ENCODE peak calls at places on chromosomes 12 and 14, in eight cellular contexts. One of them, this sample, is unnamed.

GRCh38 chr12:124321040-124321481 is 26.2 kb downstream of the RFLNA start:
- DNase-seq in fibroblast of villous mesenchyme: peak
- DNase-seq in psoas muscle: peak
- DNase-seq in GM23338: peak
- DNase-seq in Panc1: peak
- DNase-seq in NB4: peak
- DNase-seq in BE2C: peak
- DNase-seq in AG10803: peak
- DNase-seq in this sample: peak

GRCh38 chr12:79067977-79068376 is 203.4 kb downstream of the SYT1 start:
- DNase-seq in fibroblast of villous mesenchyme: no peak
- DNase-seq in AG10803: no peak
- DNase-seq in BE2C: no peak
- DNase-seq in psoas muscle: no peak
- DNase-seq in Panc1: no peak
- DNase-seq in GM23338: no peak
- DNase-seq in NB4: no peak
- DNase-seq in this sample: no peak

GRCh38 chr14:103817595-103817994 is 29.8 kb downstream of the PPP1R13B start:
- DNase-seq in Panc1: no peak
- DNase-seq in psoas muscle: no peak
- DNase-seq in GM23338: no peak
- DNase-seq in NB4: no peak
- DNase-seq in fibroblast of villous mesenchyme: no peak
- DNase-seq in BE2C: peak
- DNase-seq in AG10803: no peak
- DNase-seq in this sample: no peak

GRCh38 chr14:94573706-94574105 is 7.5 kb upstream of the SERPINA5 start:
- DNase-seq in psoas muscle: no peak
- DNase-seq in GM23338: no peak
- DNase-seq in Panc1: no peak
- DNase-seq in AG10803: no peak
- DNase-seq in BE2C: no peak
- DNase-seq in NB4: no peak
- DNase-seq in fibroblast of villous mesenchyme: no peak
- DNase-seq in this sample: no peak

GRCh38 chr12:3049596-3050314 is 27.4 kb upstream of the TSPAN9 start:
- DNase-seq in BE2C: no peak
- DNase-seq in psoas muscle: no peak
- DNase-seq in NB4: no peak
- DNase-seq in Panc1: no peak
- DNase-seq in fibroblast of villous mesenchyme: peak
- DNase-seq in GM23338: no peak
- DNase-seq in AG10803: no peak
- DNase-seq in this sample: no peak

GRCh38 chr12:74891276-74891675 is 318.4 kb downstream of the KCNC2 start:
- DNase-seq in AG10803: no peak
- DNase-seq in fibroblast of villous mesenchyme: no peak
- DNase-seq in Panc1: no peak
- DNase-seq in BE2C: no peak
- DNase-seq in psoas muscle: no peak
- DNase-seq in NB4: no peak
- DNase-seq in GM23338: no peak
- DNase-seq in this sample: no peak

GRCh38 chr14:101082436-101083384 is 179.2 kb upstream of the RTL1 start:
- DNase-seq in AG10803: no peak
- DNase-seq in psoas muscle: no peak
- DNase-seq in BE2C: no peak
- DNase-seq in Panc1: no peak
- DNase-seq in GM23338: no peak
- DNase-seq in fibroblast of villous mesenchyme: no peak
- DNase-seq in NB4: no peak
- DNase-seq in this sample: no peak

GRCh38 chr12:121250359-121250758 is 40.4 kb downstream of the P2RX4 start:
- DNase-seq in psoas muscle: no peak
- DNase-seq in AG10803: no peak
- DNase-seq in GM23338: no peak
- DNase-seq in NB4: no peak
- DNase-seq in BE2C: no peak
- DNase-seq in Panc1: no peak
- DNase-seq in fibroblast of villous mesenchyme: no peak
- DNase-seq in this sample: no peak

GRCh38 chr14:95307402-95308041 is 12.2 kb downstream of the CLMN start:
- DNase-seq in fibroblast of villous mesenchyme: peak
- DNase-seq in psoas muscle: no peak
- DNase-seq in AG10803: no peak
- DNase-seq in GM23338: no peak
- DNase-seq in BE2C: peak
- DNase-seq in NB4: no peak
- DNase-seq in Panc1: no peak
- DNase-seq in this sample: peak

GRCh38 chr14:106442857-106443256 is 916.5 kb downstream of the TMEM121 start:
- DNase-seq in GM23338: no peak
- DNase-seq in AG10803: no peak
- DNase-seq in psoas muscle: no peak
- DNase-seq in BE2C: peak
- DNase-seq in Panc1: no peak
- DNase-seq in NB4: peak
- DNase-seq in fibroblast of villous mesenchyme: no peak
- DNase-seq in this sample: no peak

GRCh38 chr12:4002601-4003000 is 129.4 kb upstream of the PARP11 start:
- DNase-seq in BE2C: no peak
- DNase-seq in psoas muscle: no peak
- DNase-seq in AG10803: no peak
- DNase-seq in Panc1: no peak
- DNase-seq in GM23338: no peak
- DNase-seq in NB4: no peak
- DNase-seq in fibroblast of villous mesenchyme: no peak
- DNase-seq in this sample: no peak

GRCh38 chr12:1499351-1499750 is 95.0 kb downstream of the FBXL14 start:
- DNase-seq in AG10803: no peak
- DNase-seq in fibroblast of villous mesenchyme: no peak
- DNase-seq in psoas muscle: no peak
- DNase-seq in GM23338: no peak
- DNase-seq in BE2C: no peak
- DNase-seq in NB4: no peak
- DNase-seq in Panc1: no peak
- DNase-seq in this sample: no peak

GRCh38 chr14:105065280-105066228 is at the start of gene GPR132:
- DNase-seq in GM23338: no peak
- DNase-seq in BE2C: no peak
- DNase-seq in fibroblast of villous mesenchyme: no peak
- DNase-seq in Panc1: no peak
- DNase-seq in NB4: peak
- DNase-seq in psoas muscle: no peak
- DNase-seq in AG10803: no peak
- DNase-seq in this sample: no peak

GRCh38 chr12:49335955-49336644 is 888 bp downstream of the C1QL4 start:
- DNase-seq in psoas muscle: no peak
- DNase-seq in fibroblast of villous mesenchyme: no peak
- DNase-seq in NB4: no peak
- DNase-seq in BE2C: no peak
- DNase-seq in GM23338: peak
- DNase-seq in Panc1: no peak
- DNase-seq in AG10803: no peak
- DNase-seq in this sample: no peak

GRCh38 chr12:121712462-121713256 is at the start of gene TMEM120B:
- DNase-seq in NB4: peak
- DNase-seq in GM23338: peak
- DNase-seq in fibroblast of villous mesenchyme: peak
- DNase-seq in BE2C: peak
- DNase-seq in Panc1: no peak
- DNase-seq in AG10803: peak
- DNase-seq in psoas muscle: peak
- DNase-seq in this sample: peak

GRCh38 chr12:795305-795704 is 42.9 kb downstream of the WNK1 start:
- DNase-seq in psoas muscle: no peak
- DNase-seq in GM23338: no peak
- DNase-seq in BE2C: peak
- DNase-seq in fibroblast of villous mesenchyme: no peak
- DNase-seq in NB4: peak
- DNase-seq in Panc1: no peak
- DNase-seq in AG10803: no peak
- DNase-seq in this sample: no peak

GRCh38 chr12:54012631-54013398 is 4.0 kb downstream of the HOXC8 start:
- DNase-seq in fibroblast of villous mesenchyme: no peak
- DNase-seq in BE2C: no peak
- DNase-seq in Panc1: no peak
- DNase-seq in GM23338: no peak
- DNase-seq in AG10803: no peak
- DNase-seq in NB4: no peak
- DNase-seq in psoas muscle: no peak
- DNase-seq in this sample: no peak
- H3K4me3 ChIP-seq in fibroblast of villous mesenchyme: no peak
- H3K4me3 ChIP-seq in BE2C: no peak
- H3K4me3 ChIP-seq in Panc1: no peak
- H3K4me3 ChIP-seq in GM23338: no peak
- H3K4me3 ChIP-seq in AG10803: peak
- H3K4me3 ChIP-seq in NB4: no peak
- H3K4me3 ChIP-seq in psoas muscle: no peak
- H3K4me3 ChIP-seq in this sample: no peak

DNA sequence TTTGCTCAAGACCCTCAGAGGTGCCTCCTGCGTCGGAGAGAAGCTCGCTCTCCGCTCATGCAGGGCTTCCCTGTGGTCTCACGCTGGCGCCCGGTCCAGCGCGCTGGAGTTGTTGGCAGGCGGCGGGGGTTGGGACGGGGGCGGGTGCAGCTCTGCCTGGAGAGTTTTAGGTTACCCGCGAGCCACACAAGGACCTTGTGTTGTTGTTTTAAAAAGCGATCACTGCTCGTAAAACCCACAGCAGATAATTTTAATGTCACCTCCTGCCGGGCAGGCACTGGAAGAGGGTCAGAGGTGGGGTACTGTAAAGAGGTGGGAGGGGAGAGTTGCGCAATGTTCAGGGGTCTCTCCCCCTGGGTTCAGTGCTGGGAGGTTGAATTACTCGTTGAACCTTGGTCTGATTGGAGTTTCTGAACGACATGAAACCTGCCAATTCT is 853 bp downstream of the SMOC1 start:
- DNase-seq in NB4: no peak
- DNase-seq in fibroblast of villous mesenchyme: no peak
- DNase-seq in AG10803: no peak
- DNase-seq in psoas muscle: no peak
- DNase-seq in Panc1: no peak
- DNase-seq in BE2C: no peak
- DNase-seq in GM23338: peak
- DNase-seq in this sample: peak
- H3K4me3 ChIP-seq in NB4: no peak
- H3K4me3 ChIP-seq in fibroblast of villous mesenchyme: no peak
- H3K4me3 ChIP-seq in AG10803: no peak
- H3K4me3 ChIP-seq in psoas muscle: peak
- H3K4me3 ChIP-seq in Panc1: no peak
- H3K4me3 ChIP-seq in BE2C: no peak
- H3K4me3 ChIP-seq in GM23338: peak
- H3K4me3 ChIP-seq in this sample: peak

GRCh38 chr12:133180669-133181068 is 626 bp upstream of the ZNF268 start:
- DNase-seq in NB4: no peak
- DNase-seq in GM23338: no peak
- DNase-seq in psoas muscle: no peak
- DNase-seq in AG10803: no peak
- DNase-seq in fibroblast of villous mesenchyme: no peak
- DNase-seq in BE2C: no peak
- DNase-seq in Panc1: no peak
- DNase-seq in this sample: no peak

GRCh38 chr12:133174901-133175300 is 6.4 kb upstream of the ZNF268 start:
- DNase-seq in NB4: no peak
- DNase-seq in GM23338: no peak
- DNase-seq in BE2C: no peak
- DNase-seq in AG10803: no peak
- DNase-seq in Panc1: no peak
- DNase-seq in psoas muscle: no peak
- DNase-seq in fibroblast of villous mesenchyme: no peak
- DNase-seq in this sample: no peak
- H3K4me3 ChIP-seq in NB4: no peak
- H3K4me3 ChIP-seq in GM23338: no peak
- H3K4me3 ChIP-seq in BE2C: no peak
- H3K4me3 ChIP-seq in AG10803: no peak
- H3K4me3 ChIP-seq in Panc1: no peak
- H3K4me3 ChIP-seq in psoas muscle: no peak
- H3K4me3 ChIP-seq in fibroblast of villous mesenchyme: no peak
- H3K4me3 ChIP-seq in this sample: no peak

DNA sequence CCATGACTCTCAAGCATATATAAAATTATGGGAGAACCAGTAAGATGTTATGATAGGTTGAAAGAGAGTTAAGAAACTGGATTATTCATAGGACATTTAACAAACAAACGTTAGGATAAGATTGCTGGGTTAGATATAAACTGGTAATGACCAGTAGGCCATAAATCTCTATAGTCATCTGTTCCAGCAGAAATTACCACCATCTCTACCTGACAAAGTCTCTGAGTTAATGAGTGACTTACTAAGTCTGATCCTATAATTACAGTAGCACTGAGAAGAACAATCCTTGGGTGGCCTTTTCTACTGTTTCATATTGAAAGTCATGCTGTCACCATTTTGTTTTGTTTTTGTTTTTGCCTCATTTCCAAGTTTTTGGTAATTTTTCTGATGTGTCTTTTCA is 136.9 kb upstream of the CNOT2 start:
- DNase-seq in Panc1: no peak
- DNase-seq in GM23338: no peak
- DNase-seq in AG10803: no peak
- DNase-seq in BE2C: no peak
- DNase-seq in psoas muscle: no peak
- DNase-seq in fibroblast of villous mesenchyme: no peak
- DNase-seq in NB4: no peak
- DNase-seq in this sample: no peak
- H3K4me3 ChIP-seq in Panc1: no peak
- H3K4me3 ChIP-seq in GM23338: no peak
- H3K4me3 ChIP-seq in AG10803: no peak
- H3K4me3 ChIP-seq in BE2C: no peak
- H3K4me3 ChIP-seq in psoas muscle: no peak
- H3K4me3 ChIP-seq in fibroblast of villous mesenchyme: no peak
- H3K4me3 ChIP-seq in NB4: no peak
- H3K4me3 ChIP-seq in this sample: no peak